ENCODE peak calls at places on chromosome 17, in four cellular contexts. Y, B, J and I are unnamed samples.

GRCh38 chr17:46742539-46743270 is 75.8 kb downstream of the WNT3 start:
- DNase-seq in Y (no peak), B (no peak), J (peak; percentile 93), I (peak; percentile 90)

GRCh38 chr17:63859257-63859656 is 14.2 kb downstream of the CSH2 start:
- DNase-seq in Y (no peak), B (no peak), J (no peak), I (no peak)

GRCh38 chr17:65051922-65052321 is 4.6 kb downstream of the GNA13 start:
- DNase-seq in Y (no peak), B (no peak), J (no peak), I (no peak)

GRCh38 chr17:43701318-43701743 is 39.6 kb upstream of the MEOX1 start:
- DNase-seq in Y (no peak), B (no peak), J (peak; percentile 76), I (peak; percentile 79)

GRCh38 chr17:14202388-14203166 is 34.1 kb downstream of the CDRT15 start:
- DNase-seq in Y (no peak), B (no peak), J (no peak), I (no peak)

GRCh38 chr17:75983501-75984181 is 4.6 kb downstream of the TEN1 start:
- DNase-seq in Y (peak; percentile 86), B (peak; percentile 84), J (no peak), I (no peak)

GRCh38 chr17:63151981-63152523 is 186.0 kb downstream of the TANC2 start:
- DNase-seq in Y (no peak), B (no peak), J (peak; percentile 63), I (no peak)

GRCh38 chr17:78127240-78127887 is 1.2 kb downstream of the TMC6 start:
- DNase-seq in Y (no peak), B (no peak), J (no peak), I (no peak)

GRCh38 chr17:7045492-7046126 is 1.7 kb upstream of the SLC16A11 start:
- DNase-seq in Y (no peak), B (no peak), J (peak; percentile 87), I (peak; percentile 52)

GRCh38 chr17:28843810-28844137 is 1.2 kb upstream of the FAM222B start:
- DNase-seq in Y (peak; percentile 7), B (no peak), J (no peak), I (no peak)

DNA sequence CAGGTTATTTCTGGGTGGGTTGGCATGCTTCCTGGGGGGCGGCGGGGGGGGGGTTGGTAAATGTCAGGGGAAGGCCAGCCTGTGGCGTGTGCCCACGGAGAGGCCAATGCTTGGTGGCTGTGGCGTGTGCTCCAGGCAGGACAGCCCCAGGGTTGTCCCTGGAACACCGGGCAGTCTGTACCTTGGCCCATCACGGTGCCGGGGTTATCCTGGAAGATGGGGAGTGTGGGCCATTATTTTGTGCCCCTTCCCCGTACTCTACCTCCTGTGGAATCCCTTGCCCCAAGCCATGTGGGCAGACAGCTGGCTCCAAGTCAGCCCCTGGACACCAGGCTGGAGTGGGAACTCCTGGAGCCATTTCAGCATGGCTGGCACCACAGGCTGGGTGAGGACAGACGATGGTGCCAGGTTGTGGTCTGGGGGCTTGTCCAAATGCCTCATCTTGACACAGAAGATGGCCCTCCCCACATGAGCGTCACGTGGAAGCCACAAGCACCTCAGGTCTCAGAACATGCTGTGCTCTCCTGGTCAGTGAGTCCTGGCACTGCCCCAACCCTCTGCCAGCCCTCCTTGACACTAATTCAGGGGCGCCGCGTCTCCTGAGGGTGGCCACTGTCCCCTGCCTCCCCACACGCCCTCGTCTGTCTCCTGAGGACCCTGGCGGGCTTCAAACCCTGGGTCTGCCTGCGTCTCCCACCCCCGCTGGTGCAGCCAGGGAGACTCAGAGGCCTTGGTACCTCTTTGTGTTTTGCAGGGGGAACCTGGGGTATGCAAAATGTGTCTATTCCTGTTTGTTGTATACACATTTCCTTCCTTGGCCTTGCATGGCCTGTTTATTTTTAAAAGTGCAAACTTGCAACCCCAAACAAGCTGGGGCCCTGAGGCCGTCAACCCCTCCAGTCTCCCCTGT is 4.3 kb downstream of the SLC16A3 start:
- DNase-seq in Y (peak; percentile 60), B (no peak), J (no peak), I (no peak)
- TF ChIP-seq POLR2A in Y (no peak), B (no peak), J (no peak), I (no peak)

GRCh38 chr17:39755550-39756375 is 18.0 kb downstream of the GRB7 start:
- DNase-seq in Y (no peak), B (no peak), J (peak; percentile 24), I (no peak)

GRCh38 chr17:39757176-39757662 is 19.5 kb downstream of the GRB7 start:
- DNase-seq in Y (no peak), B (no peak), J (no peak), I (no peak)

GRCh38 chr17:39759204-39759603 is 21.5 kb downstream of the GRB7 start:
- DNase-seq in Y (no peak), B (no peak), J (no peak), I (no peak)

GRCh38 chr17:39756376-39757079 is 18.8 kb downstream of the GRB7 start:
- DNase-seq in Y (no peak), B (no peak), J (no peak), I (no peak)

GRCh38 chr17:39757931-39758873 is 20.5 kb downstream of the GRB7 start:
- DNase-seq in Y (no peak), B (no peak), J (no peak), I (no peak)
- TF ChIP-seq POLR2A in Y (no peak), B (no peak), J (no peak), I (no peak)

DNA sequence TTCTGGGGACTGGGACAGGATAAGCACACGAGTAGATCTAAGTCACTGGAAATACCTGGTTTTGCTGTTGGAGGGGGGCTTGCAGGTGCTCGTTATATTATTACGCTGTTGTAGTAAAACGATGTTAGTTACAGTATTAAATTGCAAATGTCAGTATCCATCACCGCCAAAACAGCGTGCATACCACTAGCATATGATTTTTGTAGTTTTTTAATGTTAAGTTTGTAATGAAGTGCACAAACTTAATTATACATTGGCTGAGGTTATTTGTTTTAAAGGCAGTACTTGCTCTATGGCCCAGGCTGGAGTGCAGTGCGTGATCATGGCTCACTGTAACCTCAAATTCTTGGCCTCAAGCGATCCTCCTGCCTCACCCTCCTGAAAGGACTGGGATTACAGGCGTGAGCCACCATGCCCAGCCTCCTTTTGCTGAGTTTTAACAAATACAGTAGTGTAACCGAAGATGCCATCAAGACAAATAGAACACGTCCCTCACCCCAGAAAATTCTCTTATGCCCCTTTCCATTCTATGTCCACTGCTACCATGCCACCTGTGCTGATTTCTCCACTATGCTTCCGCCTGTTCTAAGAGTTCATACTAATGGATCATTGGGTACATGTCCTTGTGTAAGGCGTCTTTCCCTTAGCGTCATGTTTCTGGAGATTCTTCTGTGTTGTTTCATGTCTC is 20.7 kb upstream of the CSNK1D start:
- DNase-seq in Y (no peak), B (no peak), J (peak; percentile 36), I (no peak)
- TF ChIP-seq POLR2A in Y (no peak), B (no peak), J (no peak), I (no peak)

DNA sequence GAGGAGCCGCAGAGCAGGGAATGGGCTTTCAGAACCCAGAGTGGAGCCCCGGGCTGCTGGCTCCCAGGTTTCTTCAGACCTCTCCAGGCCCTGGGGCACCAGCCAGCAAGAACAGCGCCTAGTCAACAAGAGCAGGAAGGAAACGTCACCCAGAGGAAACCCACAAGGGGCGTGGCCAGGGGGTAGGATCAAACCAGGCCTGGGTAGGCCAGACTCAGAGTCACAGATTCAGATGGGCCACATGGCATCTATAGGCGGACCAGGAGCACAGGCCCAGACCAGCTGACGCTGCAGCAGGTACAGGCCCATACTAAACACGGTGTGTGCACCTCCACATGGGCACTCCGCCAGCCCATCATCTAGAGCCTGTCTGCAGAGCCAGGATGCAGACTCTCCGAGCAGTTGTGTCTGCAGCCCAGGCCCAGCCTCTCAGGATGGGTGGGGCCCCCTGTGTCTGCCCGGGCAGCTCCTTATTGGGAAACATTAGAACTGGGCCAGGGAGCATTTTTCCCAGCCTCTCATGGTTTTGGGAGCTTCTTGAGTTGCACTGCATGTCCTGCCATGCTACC is at the start of gene NLRP1:
- DNase-seq in Y (peak; percentile 96), B (peak; percentile 96), J (peak; percentile 92), I (peak; percentile 84)
- TF ChIP-seq POLR2A in Y (peak; percentile 64), B (no peak), J (peak; percentile 75), I (peak; percentile 30)

DNA sequence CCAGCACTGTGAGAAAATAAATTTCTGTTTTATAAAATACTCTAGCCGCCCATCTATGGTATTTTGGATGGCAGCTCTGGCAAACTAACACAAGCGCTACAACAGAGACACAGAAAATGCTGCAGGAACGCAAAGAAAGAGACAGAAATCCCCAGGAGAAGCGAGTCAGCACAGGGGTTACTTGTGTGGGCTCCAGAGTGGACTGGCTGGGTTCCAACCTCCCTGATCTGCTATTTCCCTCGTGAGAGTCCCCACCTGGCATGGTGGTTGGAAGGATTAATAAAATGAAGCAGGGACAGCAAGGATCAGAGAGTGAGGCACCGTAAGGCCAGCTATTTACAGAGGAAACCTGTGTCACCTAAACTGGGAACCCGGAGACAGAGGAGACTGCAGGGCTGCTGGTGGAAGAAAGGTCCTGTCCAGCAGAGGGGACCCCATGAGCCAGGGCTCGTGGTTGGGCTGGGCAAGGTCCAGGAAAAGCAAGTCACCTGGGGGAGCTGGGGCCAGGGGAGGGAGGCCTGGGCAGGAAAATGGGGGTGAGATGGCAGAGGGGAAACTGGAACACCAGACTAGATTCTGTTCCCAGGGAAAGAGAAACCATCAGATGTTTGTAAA is 62.8 kb upstream of the TEKT3 start:
- DNase-seq in Y (no peak), B (no peak), J (peak; percentile 79), I (no peak)
- TF ChIP-seq POLR2A in Y (no peak), B (no peak), J (no peak), I (no peak)

DNA sequence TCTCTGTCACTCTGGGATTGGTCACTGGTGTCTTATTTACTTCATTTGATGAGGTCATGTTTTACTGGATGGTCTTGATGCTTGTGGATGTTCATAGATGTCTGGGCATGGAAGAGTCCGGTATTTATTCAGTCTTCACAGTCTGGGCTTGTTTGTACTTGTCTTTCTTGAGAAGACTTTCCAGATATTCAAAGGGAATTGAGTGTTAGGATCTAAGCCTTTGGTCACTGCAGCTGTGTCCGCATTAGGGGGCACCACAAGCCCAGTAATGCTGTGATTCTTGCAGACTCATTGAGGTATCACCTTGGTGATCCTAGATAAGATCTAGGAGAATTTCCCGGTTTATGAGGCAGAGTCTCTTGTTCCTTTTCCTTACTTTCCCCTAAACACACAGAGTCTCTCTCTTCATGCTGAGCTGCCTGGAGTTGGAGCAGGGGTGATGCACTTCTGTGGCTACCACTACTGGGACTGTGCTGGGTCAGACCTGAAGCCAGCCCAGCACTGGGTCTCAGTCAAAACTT is 214.7 kb downstream of the SPECC1 start:
- DNase-seq in Y (no peak), B (no peak), J (peak; percentile 10), I (no peak)
- TF ChIP-seq POLR2A in Y (no peak), B (no peak), J (no peak), I (no peak)